ENCODE peak calls at places on chromosome 13, in nine cellular contexts. One of them, this sample, is unnamed.

GRCh38 chr13:56335775-56336174 is 804.9 kb upstream of the PRR20A start:
- DNase-seq in A673: no peak
- DNase-seq in mucosa of descending colon: no peak
- DNase-seq in ACHN: no peak
- DNase-seq in stomach: no peak
- DNase-seq in central memory CD4-positive, alpha-beta T cell: no peak
- DNase-seq in CD4-positive, alpha-beta T cell: no peak
- DNase-seq in iris pigment epithelial cell: no peak
- DNase-seq in NCI-H460: no peak
- DNase-seq in this sample: no peak

GRCh38 chr13:43979492-43979891 is 99.8 kb downstream of the LACC1 start:
- DNase-seq in ACHN: no peak
- DNase-seq in CD4-positive, alpha-beta T cell: no peak
- DNase-seq in stomach: no peak
- DNase-seq in central memory CD4-positive, alpha-beta T cell: no peak
- DNase-seq in iris pigment epithelial cell: peak
- DNase-seq in A673: no peak
- DNase-seq in mucosa of descending colon: no peak
- DNase-seq in NCI-H460: no peak
- DNase-seq in this sample: no peak

GRCh38 chr13:108176685-108177274 is 38.6 kb downstream of the LIG4 start:
- DNase-seq in iris pigment epithelial cell: peak
- DNase-seq in central memory CD4-positive, alpha-beta T cell: peak
- DNase-seq in A673: peak
- DNase-seq in ACHN: peak
- DNase-seq in stomach: peak
- DNase-seq in mucosa of descending colon: no peak
- DNase-seq in CD4-positive, alpha-beta T cell: peak
- DNase-seq in NCI-H460: peak
- DNase-seq in this sample: peak

GRCh38 chr13:32902898-32903297 is 113.3 kb upstream of the KL start:
- DNase-seq in ACHN: no peak
- DNase-seq in iris pigment epithelial cell: peak
- DNase-seq in mucosa of descending colon: peak
- DNase-seq in central memory CD4-positive, alpha-beta T cell: no peak
- DNase-seq in stomach: peak
- DNase-seq in A673: no peak
- DNase-seq in CD4-positive, alpha-beta T cell: no peak
- DNase-seq in NCI-H460: no peak
- DNase-seq in this sample: no peak

GRCh38 chr13:51222510-51223283 is 499 bp downstream of the FAM124A start:
- DNase-seq in ACHN: peak
- DNase-seq in mucosa of descending colon: no peak
- DNase-seq in stomach: no peak
- DNase-seq in iris pigment epithelial cell: no peak
- DNase-seq in CD4-positive, alpha-beta T cell: no peak
- DNase-seq in NCI-H460: no peak
- DNase-seq in A673: peak
- DNase-seq in central memory CD4-positive, alpha-beta T cell: no peak
- DNase-seq in this sample: no peak

GRCh38 chr13:51804295-51805172 is 571 bp upstream of the DHRS12 start:
- DNase-seq in stomach: peak
- DNase-seq in ACHN: no peak
- DNase-seq in NCI-H460: no peak
- DNase-seq in central memory CD4-positive, alpha-beta T cell: no peak
- DNase-seq in mucosa of descending colon: no peak
- DNase-seq in iris pigment epithelial cell: no peak
- DNase-seq in A673: no peak
- DNase-seq in CD4-positive, alpha-beta T cell: peak
- DNase-seq in this sample: no peak

GRCh38 chr13:75870397-75870801 is 234.3 kb downstream of the LMO7 start:
- DNase-seq in stomach: no peak
- DNase-seq in ACHN: peak
- DNase-seq in NCI-H460: peak
- DNase-seq in A673: peak
- DNase-seq in CD4-positive, alpha-beta T cell: peak
- DNase-seq in mucosa of descending colon: no peak
- DNase-seq in central memory CD4-positive, alpha-beta T cell: peak
- DNase-seq in iris pigment epithelial cell: peak
- DNase-seq in this sample: no peak

GRCh38 chr13:67229438-67230242 is 496 bp downstream of the PCDH9 start:
- DNase-seq in mucosa of descending colon: no peak
- DNase-seq in iris pigment epithelial cell: peak
- DNase-seq in ACHN: peak
- DNase-seq in A673: no peak
- DNase-seq in NCI-H460: no peak
- DNase-seq in CD4-positive, alpha-beta T cell: peak
- DNase-seq in central memory CD4-positive, alpha-beta T cell: peak
- DNase-seq in stomach: no peak
- DNase-seq in this sample: no peak

GRCh38 chr13:100234006-100234405 is 145.1 kb downstream of the PCCA start:
- DNase-seq in stomach: no peak
- DNase-seq in A673: peak
- DNase-seq in ACHN: no peak
- DNase-seq in NCI-H460: no peak
- DNase-seq in CD4-positive, alpha-beta T cell: no peak
- DNase-seq in central memory CD4-positive, alpha-beta T cell: no peak
- DNase-seq in iris pigment epithelial cell: no peak
- DNase-seq in mucosa of descending colon: no peak
- DNase-seq in this sample: no peak

GRCh38 chr13:108269601-108270328 is at the start of gene TNFSF13B:
- DNase-seq in iris pigment epithelial cell: peak
- DNase-seq in A673: peak
- DNase-seq in ACHN: peak
- DNase-seq in mucosa of descending colon: peak
- DNase-seq in CD4-positive, alpha-beta T cell: peak
- DNase-seq in NCI-H460: no peak
- DNase-seq in stomach: peak
- DNase-seq in central memory CD4-positive, alpha-beta T cell: peak
- DNase-seq in this sample: no peak

GRCh38 chr13:76725211-76725610 is 161.0 kb downstream of the KCTD12 start:
- DNase-seq in central memory CD4-positive, alpha-beta T cell: no peak
- DNase-seq in NCI-H460: no peak
- DNase-seq in ACHN: no peak
- DNase-seq in mucosa of descending colon: no peak
- DNase-seq in stomach: no peak
- DNase-seq in iris pigment epithelial cell: peak
- DNase-seq in CD4-positive, alpha-beta T cell: no peak
- DNase-seq in A673: no peak
- DNase-seq in this sample: no peak

GRCh38 chr13:113413898-113414282 is 39.4 kb downstream of the ADPRHL1 start:
- DNase-seq in CD4-positive, alpha-beta T cell: no peak
- DNase-seq in iris pigment epithelial cell: no peak
- DNase-seq in stomach: peak
- DNase-seq in ACHN: no peak
- DNase-seq in central memory CD4-positive, alpha-beta T cell: no peak
- DNase-seq in A673: no peak
- DNase-seq in NCI-H460: no peak
- DNase-seq in mucosa of descending colon: no peak
- DNase-seq in this sample: no peak

GRCh38 chr13:98959775-98960325 is 18.0 kb downstream of the DOCK9 start:
- DNase-seq in stomach: no peak
- DNase-seq in A673: peak
- DNase-seq in ACHN: no peak
- DNase-seq in iris pigment epithelial cell: no peak
- DNase-seq in NCI-H460: no peak
- DNase-seq in central memory CD4-positive, alpha-beta T cell: no peak
- DNase-seq in mucosa of descending colon: no peak
- DNase-seq in CD4-positive, alpha-beta T cell: no peak
- DNase-seq in this sample: no peak

This sample was measured in HCT116.